ENCODE peak calls at places on chromosomes 12 and 14, in six cellular contexts. S is CD8-positive, alpha-beta memory T cell; I is adipocyte; Q is thoracic aorta; R is cardiac fibroblast; U is tibial nerve. K is an unnamed sample.

GRCh38 chr14:74945261-74945851 is 10.0 kb downstream of the PGF start:
- DNase-seq in S (no peak), I (peak; percentile 54), Q (no peak), R (peak; percentile 32), U (no peak), K (no peak)

GRCh38 chr12:23834076-23834475 is 115.4 kb downstream of the SOX5 start:
- DNase-seq in S (no peak), I (no peak), Q (no peak), R (peak; percentile 20), U (no peak), K (no peak)

GRCh38 chr14:54202288-54202687 is 194.5 kb upstream of the CDKN3 start:
- DNase-seq in S (no peak), I (no peak), Q (no peak), R (no peak), U (no peak), K (no peak)

GRCh38 chr12:64976131-64976530 is 145.0 kb downstream of the WIF1 start:
- DNase-seq in S (no peak), I (no peak), Q (no peak), R (no peak), U (no peak), K (no peak)

GRCh38 chr14:91332448-91333059 is 85.1 kb downstream of the CCDC88C start:
- DNase-seq in S (no peak), I (no peak), Q (no peak), R (no peak), U (no peak), K (no peak)

GRCh38 chr12:126295652-126296051 is 1230.4 kb downstream of the AACS start:
- DNase-seq in S (no peak), I (no peak), Q (no peak), R (no peak), U (no peak), K (no peak)

GRCh38 chr12:46480724-46481123 is 108.2 kb upstream of the SLC38A2 start:
- DNase-seq in S (no peak), I (no peak), Q (no peak), R (no peak), U (no peak), K (no peak)

GRCh38 chr14:66272221-66272620 is 213.9 kb upstream of the CCDC196 start:
- DNase-seq in S (no peak), I (no peak), Q (no peak), R (no peak), U (no peak), K (no peak)

GRCh38 chr14:22883191-22883976 is at the start of gene REM2:
- DNase-seq in S (no peak), I (no peak), Q (no peak), R (no peak), U (no peak), K (no peak)

GRCh38 chr14:24458736-24459135 is 16.2 kb upstream of the SDR39U1 start:
- DNase-seq in S (no peak), I (no peak), Q (no peak), R (no peak), U (no peak), K (no peak)

GRCh38 chr12:18703916-18704315 is 33.9 kb downstream of the PLCZ1 start:
- DNase-seq in S (no peak), I (no peak), Q (no peak), R (no peak), U (no peak), K (no peak)

GRCh38 chr14:23118506-23119361 is at the start of gene CEBPE:
- DNase-seq in S (no peak), I (no peak), Q (no peak), R (no peak), U (no peak), K (no peak)

GRCh38 chr12:15662303-15662980 is 126.7 kb downstream of the EPS8 start:
- DNase-seq in S (no peak), I (peak; percentile 87), Q (no peak), R (peak; percentile 90), U (no peak), K (no peak)

GRCh38 chr14:101855958-101856357 is 94.4 kb downstream of the PPP2R5C start:
- DNase-seq in S (no peak), I (no peak), Q (no peak), R (no peak), U (no peak), K (no peak)

GRCh38 chr14:80977103-80977728 is 21.8 kb downstream of the TSHR start:
- DNase-seq in S (no peak), I (no peak), Q (no peak), R (no peak), U (no peak), K (no peak)

GRCh38 chr14:86057018-86057667 is 527.2 kb downstream of the FLRT2 start:
- DNase-seq in S (no peak), I (peak; percentile 59), Q (no peak), R (peak; percentile 39), U (peak; percentile 16), K (no peak)

GRCh38 chr12:84974177-84974815 is 61.7 kb upstream of the SLC6A15 start:
- DNase-seq in S (no peak), I (no peak), Q (no peak), R (no peak), U (no peak), K (no peak)

GRCh38 chr14:99195602-99196309 is 76.2 kb downstream of the BCL11B start:
- DNase-seq in S (no peak), I (peak; percentile 13), Q (no peak), R (no peak), U (no peak), K (no peak)

GRCh38 chr12:54555670-54556257 is 6.4 kb downstream of the PDE1B start:
- DNase-seq in S (no peak), I (no peak), Q (no peak), R (no peak), U (no peak), K (no peak)

GRCh38 chr14:101554991-101555668 is 6.2 kb upstream of the DIO3 start:
- DNase-seq in S (no peak), I (no peak), Q (no peak), R (no peak), U (no peak), K (no peak)

GRCh38 chr14:100881211-100882025 is 22.1 kb downstream of the RTL1 start:
- DNase-seq in S (no peak), I (no peak), Q (no peak), R (no peak), U (no peak), K (no peak)

GRCh38 chr12:70933133-70933532 is 12.6 kb upstream of the PTPRR start:
- DNase-seq in S (no peak), I (no peak), Q (no peak), R (no peak), U (no peak), K (no peak)

GRCh38 chr12:25959069-25959961 is 833 bp downstream of the RASSF8 start:
- DNase-seq in S (no peak), I (peak; percentile 96), Q (peak; percentile 15), R (peak; percentile 90), U (no peak), K (no peak)

DNA sequence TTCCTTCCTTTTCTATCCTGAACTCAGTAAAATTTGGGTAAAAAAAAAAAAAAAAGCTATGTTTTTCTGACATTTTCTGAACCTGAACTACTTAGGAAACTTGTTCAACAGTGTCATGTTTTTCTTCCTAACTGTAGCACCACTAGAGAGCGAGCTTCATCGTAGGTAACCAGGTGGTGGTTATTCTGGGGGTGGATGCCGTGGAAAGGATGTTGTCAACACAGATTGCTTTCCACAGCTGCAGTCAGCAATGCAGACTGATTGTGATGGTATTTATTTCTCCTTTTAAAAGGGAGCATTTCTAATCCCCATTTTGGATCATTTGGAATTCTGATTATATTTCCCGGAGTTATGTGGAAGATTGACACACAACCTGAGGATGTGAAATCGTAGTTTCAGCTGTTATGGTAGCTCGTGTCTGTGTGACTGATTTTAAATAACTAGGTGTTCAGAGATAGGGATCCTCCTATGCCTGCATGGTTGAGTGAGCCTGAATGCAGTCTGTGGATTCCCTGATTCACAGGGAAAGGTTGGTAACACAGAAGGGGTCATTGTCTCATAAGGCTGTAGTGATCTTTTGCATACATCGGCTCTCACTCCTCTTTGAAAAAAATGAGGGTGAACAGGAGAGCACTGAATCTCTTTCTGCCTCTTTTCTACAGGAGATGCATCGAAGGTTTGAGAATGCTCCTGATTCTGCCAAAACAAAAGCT is 113.2 kb downstream of the ERC1 start:
- DNase-seq in S (no peak), I (no peak), Q (no peak), R (no peak), U (no peak), K (no peak)
- H3K4me3 ChIP-seq in S (no peak overlapping the region), I (no peak overlapping the region), Q (no peak overlapping the region), R (no peak overlapping the region), U (no peak overlapping the region), K (no peak overlapping the region)

DNA sequence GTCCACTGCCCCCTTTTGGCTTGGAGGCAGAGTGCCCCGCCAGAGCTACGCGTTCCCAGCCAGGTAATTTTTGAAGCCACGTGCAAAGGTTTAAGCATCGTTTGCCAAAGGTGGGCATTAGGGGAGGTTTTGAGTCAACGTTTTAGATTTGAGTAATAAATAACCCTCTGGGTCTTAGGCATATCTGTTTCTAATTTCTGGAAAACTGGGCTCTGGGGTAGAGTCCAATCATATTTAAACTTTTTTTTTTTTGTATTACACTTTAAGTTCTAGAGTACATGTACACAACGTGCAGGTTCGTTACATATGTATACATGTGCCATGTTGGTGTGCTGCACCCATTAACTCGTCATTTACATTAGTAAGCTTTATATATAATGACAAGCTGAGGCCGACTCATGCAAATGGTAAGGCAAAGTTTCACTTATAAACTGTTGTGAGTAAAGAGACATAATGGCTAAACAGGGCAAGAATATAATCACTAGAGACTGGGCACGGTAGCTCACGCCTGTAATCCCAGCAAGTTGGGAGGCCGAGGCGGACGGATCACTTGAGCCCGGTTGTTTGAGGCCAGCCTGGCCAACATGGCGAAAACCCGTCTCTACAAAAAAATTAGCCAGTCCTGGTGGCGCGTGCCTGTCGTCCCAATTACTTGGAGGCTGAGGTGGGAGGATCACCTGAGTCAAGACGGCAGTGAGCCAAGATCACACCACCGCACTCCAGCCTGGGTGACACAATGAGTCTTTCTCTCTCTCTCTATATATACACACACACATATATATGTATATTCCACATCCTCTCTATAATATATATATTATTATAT is 491 bp upstream of the NR2C1 start:
- DNase-seq in S (no peak), I (no peak), Q (no peak), R (no peak), U (no peak), K (no peak)
- H3K4me3 ChIP-seq in S (peak overlapping the region; percentile 88), I (peak overlapping the region; percentile 98), Q (peak overlapping the region; percentile 97), R (peak overlapping the region; percentile 89), U (peak overlapping the region; percentile 68), K (peak overlapping the region; percentile 99)

GRCh38 chr14:93971635-93972027 is 4.7 kb downstream of the ASB2 start:
- DNase-seq in S (no peak), I (no peak), Q (no peak), R (no peak), U (no peak), K (no peak)
- H3K4me3 ChIP-seq in S (peak overlapping the region; percentile 75), I (no peak overlapping the region), Q (no peak overlapping the region), R (no peak overlapping the region), U (no peak overlapping the region), K (no peak overlapping the region)

DNA sequence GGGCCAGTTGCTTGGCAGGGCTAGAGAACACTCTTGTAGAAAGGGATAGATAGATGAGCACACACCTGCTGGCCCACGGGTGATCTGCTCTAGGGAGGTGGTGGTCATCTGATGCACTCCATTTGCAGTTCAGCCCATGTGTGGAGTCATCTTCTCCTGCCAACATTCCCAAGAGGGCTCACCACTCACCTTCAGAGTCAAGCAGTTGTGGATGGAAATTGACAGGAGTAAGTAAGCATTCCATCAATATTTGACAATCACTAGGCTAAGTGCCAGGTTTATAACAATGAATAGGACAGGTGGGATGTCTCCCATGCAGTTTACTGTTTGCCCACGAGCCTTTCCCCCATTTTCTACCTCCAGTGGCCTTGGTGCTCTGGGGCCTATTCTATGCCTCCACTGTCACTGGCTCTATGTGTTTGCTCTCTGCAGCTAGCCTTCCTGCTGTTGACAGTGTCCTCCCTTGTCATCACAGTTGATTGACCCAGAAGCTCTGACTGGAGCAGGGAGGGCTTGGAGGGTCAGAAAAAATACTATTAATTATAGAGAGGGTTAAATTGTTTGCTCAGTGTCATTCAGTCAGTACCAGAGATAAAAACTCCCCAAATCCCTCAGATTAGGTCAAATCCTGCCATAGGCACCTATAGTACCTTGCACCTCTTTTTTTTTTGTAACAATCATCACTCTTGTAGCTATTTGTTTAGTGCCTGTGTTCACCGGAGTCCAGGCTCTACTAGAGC is 134.6 kb upstream of the PZP start:
- DNase-seq in S (no peak), I (no peak), Q (no peak), R (no peak), U (no peak), K (no peak)
- H3K4me3 ChIP-seq in S (no peak overlapping the region), I (no peak overlapping the region), Q (no peak overlapping the region), R (no peak overlapping the region), U (no peak overlapping the region), K (no peak overlapping the region)

K was measured in esophagus squamous epithelium.